ENCODE peak calls at places on chromosomes 3 and 15, in nine cellular contexts. B is A549, C is SK-N-SH, A is endothelial cell of umbilical vein, E is HCT116, Y is K562, G is GM12878, K is HepG2, O is H1. M is an unnamed sample.

GRCh38 chr3:191774485-191774884 is 313.5 kb downstream of the PYDC2 start:
- DNase-seq in G (no peak), E (peak), O (no peak), Y (no peak), K (no peak), A (no peak), C (no peak), B (peak), M (no peak)

GRCh38 chr3:71360694-71361093 is 222.8 kb downstream of the FOXP1 start:
- DNase-seq in K (no peak), O (no peak), E (no peak), A (no peak), C (no peak), B (no peak), G (no peak), Y (no peak), M (no peak)

GRCh38 chr3:60979861-60980739 is 271.2 kb downstream of the FHIT start:
- DNase-seq in Y (no peak), K (no peak), B (no peak), O (no peak), E (no peak), A (no peak), G (no peak), C (no peak), M (no peak)

GRCh38 chr3:50550079-50550736 is 17.3 kb downstream of the C3orf18 start:
- DNase-seq in E (no peak), B (peak), K (peak), G (no peak), A (peak), Y (peak), O (peak), C (peak), M (peak)

GRCh38 chr3:158713094-158713499 is 19.2 kb downstream of the RARRES1 start:
- DNase-seq in E (no peak), G (no peak), C (no peak), A (peak), O (no peak), B (no peak), K (no peak), Y (peak), M (no peak)

GRCh38 chr3:24829632-24830229 is 335.1 kb upstream of the THRB start:
- DNase-seq in B (peak), A (peak), O (peak), Y (no peak), C (peak), G (no peak), E (no peak), K (no peak), M (no peak)

GRCh38 chr3:52090620-52091468 is 34.5 kb upstream of the DUSP7 start:
- DNase-seq in O (no peak), E (no peak), B (no peak), G (no peak), C (no peak), A (no peak), K (no peak), Y (peak), M (no peak)

GRCh38 chr15:75733761-75734651 is 21.4 kb upstream of the CSPG4 start:
- DNase-seq in B (no peak), Y (no peak), K (no peak), E (no peak), O (no peak), G (no peak), C (no peak), A (no peak), M (no peak)

GRCh38 chr15:95742836-95743235 is 587.7 kb upstream of the NR2F2 start:
- DNase-seq in O (no peak), E (no peak), G (no peak), K (no peak), B (no peak), Y (no peak), A (peak), C (no peak), M (no peak)

GRCh38 chr3:191952609-191953008 is 491.6 kb downstream of the PYDC2 start:
- DNase-seq in E (no peak), C (no peak), K (no peak), B (no peak), O (no peak), Y (no peak), G (no peak), A (no peak), M (no peak)

GRCh38 chr3:30752961-30753360 is 141.5 kb downstream of the GADL1 start:
- DNase-seq in O (no peak), Y (no peak), E (no peak), A (no peak), K (peak), C (no peak), B (peak), G (no peak), M (peak)

GRCh38 chr15:58551084-58551763 is 119.4 kb downstream of the LIPC start:
- DNase-seq in C (no peak), B (no peak), Y (no peak), O (no peak), K (no peak), A (no peak), E (no peak), G (peak), M (peak)

GRCh38 chr3:125300416-125300815 is 74.7 kb downstream of the ZNF148 start:
- DNase-seq in K (no peak), A (no peak), B (no peak), O (no peak), G (no peak), C (no peak), E (no peak), Y (no peak), M (no peak)

GRCh38 chr15:49279481-49280186 is 109.6 kb downstream of the GALK2 start:
- DNase-seq in G (no peak), E (no peak), K (no peak), O (no peak), C (no peak), B (no peak), Y (no peak), A (no peak), M (peak)

GRCh38 chr3:15097889-15098288 is 1.1 kb downstream of the RBSN start:
- DNase-seq in O (no peak), B (no peak), C (no peak), A (no peak), Y (peak), E (no peak), G (peak), K (no peak), M (peak)

GRCh38 chr15:40486066-40486770 is 15.4 kb downstream of the CHST14 start:
- DNase-seq in C (no peak), G (no peak), Y (no peak), K (no peak), B (no peak), A (no peak), O (no peak), E (no peak), M (no peak)

GRCh38 chr3:50341537-50341936 is 901 bp upstream of the RASSF1 start:
- DNase-seq in C (no peak), G (no peak), A (no peak), E (no peak), K (no peak), Y (no peak), B (no peak), O (no peak), M (no peak)

GRCh38 chr3:62622553-62623174 is 249.3 kb upstream of the FEZF2 start:
- DNase-seq in C (peak), A (peak), E (peak), O (no peak), K (peak), B (peak), G (peak), Y (peak), M (peak)

GRCh38 chr3:196531418-196531817 is 16.3 kb upstream of the SMCO1 start:
- DNase-seq in E (no peak), O (no peak), C (no peak), B (no peak), K (no peak), A (no peak), G (no peak), Y (no peak), M (no peak)

GRCh38 chr3:66885326-66886000 is 112.6 kb upstream of the KBTBD8 start:
- DNase-seq in B (no peak), K (no peak), A (no peak), O (no peak), C (no peak), G (no peak), E (peak), Y (no peak), M (no peak)

GRCh38 chr3:193782747-193783146 is 189.7 kb downstream of the OPA1 start:
- DNase-seq in E (no peak), K (no peak), Y (no peak), A (no peak), C (no peak), B (no peak), G (no peak), O (no peak), M (no peak)

GRCh38 chr15:35596261-35596660 is 50.3 kb upstream of the DPH6 start:
- DNase-seq in C (no peak), B (no peak), G (no peak), A (no peak), Y (no peak), E (no peak), O (no peak), K (no peak), M (no peak)

GRCh38 chr15:95495033-95495541 is 835.4 kb upstream of the NR2F2 start:
- DNase-seq in O (no peak), E (no peak), Y (no peak), A (no peak), G (no peak), B (no peak), C (no peak), K (no peak), M (no peak)

GRCh38 chr3:89227218-89227617 is 119.8 kb downstream of the EPHA3 start:
- DNase-seq in E (no peak), K (no peak), G (no peak), C (no peak), A (no peak), Y (no peak), B (no peak), O (no peak), M (no peak)

GRCh38 chr3:177211503-177212277 is 14.4 kb upstream of the TBL1XR1 start:
- DNase-seq in K (peak), O (no peak), A (no peak), B (no peak), C (no peak), G (no peak), Y (no peak), E (no peak), M (no peak)

GRCh38 chr3:42036483-42036823 is 54.7 kb upstream of the TRAK1 start:
- DNase-seq in B (peak), Y (peak), E (no peak), G (no peak), K (peak), O (no peak), A (peak), C (peak), M (no peak)

GRCh38 chr3:185824467-185825378 is at the start of gene IGF2BP2:
- DNase-seq in A (peak), K (peak), Y (peak), E (no peak), G (no peak), B (peak), O (peak), C (peak), M (peak)

GRCh38 chr15:91630090-91630489 is 223.4 kb upstream of the SLCO3A1 start:
- DNase-seq in B (no peak), A (no peak), Y (no peak), E (no peak), G (no peak), C (no peak), K (no peak), O (no peak), M (no peak)
- H3K4me3 ChIP-seq in B (no peak), A (no peak), Y (no peak), E (no peak), G (no peak), C (no peak), K (no peak), O (no peak), M (no peak)

DNA sequence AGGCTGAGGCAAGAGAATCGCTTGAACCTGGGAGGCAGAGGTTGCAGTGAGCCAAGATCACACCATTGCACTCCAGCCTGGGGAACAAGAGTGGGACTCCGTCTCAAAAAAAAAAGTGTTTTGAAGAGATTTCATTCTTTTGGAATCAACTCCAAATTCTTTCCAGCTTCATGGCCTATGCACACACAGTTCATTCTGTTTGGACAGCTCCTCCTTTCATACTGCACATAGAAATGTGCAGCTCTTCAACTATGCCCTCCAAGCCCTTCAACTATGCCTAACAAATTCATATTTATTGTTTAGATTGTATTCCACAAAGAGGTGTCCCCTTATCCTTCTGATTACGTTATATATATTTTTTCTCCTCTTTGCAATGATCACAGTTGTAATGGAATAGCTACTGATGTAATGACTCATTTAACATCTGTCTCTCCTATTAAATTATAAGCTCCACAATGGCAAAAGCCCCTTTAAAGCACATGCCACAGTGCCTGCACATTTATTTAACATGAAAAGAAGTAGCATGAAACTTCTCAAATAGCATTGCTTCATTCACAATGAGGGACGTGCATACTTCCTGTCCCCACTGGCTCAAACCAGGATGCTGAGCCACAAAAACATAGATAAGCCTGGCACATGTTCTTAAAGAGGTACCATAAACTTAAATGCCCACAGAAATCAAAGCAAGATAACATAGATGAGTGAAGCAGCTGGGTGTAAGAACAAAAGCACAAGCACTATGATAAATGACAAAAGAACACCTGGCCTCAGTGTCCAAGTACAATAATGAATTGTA is 4.0 kb downstream of the TP53BP1 start:
- DNase-seq in G (no peak), A (peak), B (no peak), O (no peak), K (no peak), C (no peak), Y (no peak), E (no peak), M (peak)
- TF ChIP-seq CTCF in G (no peak), A (no peak), B (no peak), O (no peak), K (no peak), C (no peak), Y (no peak), E (no peak), M (no peak)

GRCh38 chr15:66126057-66126855 is 127.3 kb downstream of the MEGF11 start:
- DNase-seq in A (no peak), O (no peak), Y (no peak), G (no peak), C (no peak), E (no peak), B (no peak), K (no peak), M (no peak)
- TF ChIP-seq MAX in A (no peak), O (no peak), Y (no peak), G (no peak), C (no peak), E (no peak), B (no peak), K (no peak), M (no peak)

GRCh38 chr15:92393287-92393993 is at the start of gene ST8SIA2:
- DNase-seq in G (no peak), E (no peak), B (no peak), C (peak), A (peak), K (no peak), O (peak), Y (no peak), M (no peak)
- H3K4me3 ChIP-seq in G (no peak), E (no peak), B (peak), C (no peak), A (no peak), K (no peak), O (peak), Y (no peak), M (no peak)